ENCODE peak calls at places on chromosomes 6 and 20, in four cellular contexts. One of them, this sample, is unnamed.

GRCh38 chr6:20801595-20801994 is 267.3 kb downstream of the CDKAL1 start:
- DNase-seq in psoas muscle: no peak
- DNase-seq in stomach: no peak
- DNase-seq in OCI-LY7: no peak
- DNase-seq in this sample: no peak

GRCh38 chr20:36528875-36529425 is 12.4 kb upstream of the MYL9 start:
- DNase-seq in psoas muscle: no peak
- DNase-seq in stomach: no peak
- DNase-seq in OCI-LY7: no peak
- DNase-seq in this sample: no peak

GRCh38 chr6:80541186-80541585 is 434.7 kb downstream of the BCKDHB start:
- DNase-seq in psoas muscle: no peak
- DNase-seq in stomach: no peak
- DNase-seq in OCI-LY7: no peak
- DNase-seq in this sample: no peak

GRCh38 chr6:144131248-144131709 is 19.0 kb upstream of the STX11 start:
- DNase-seq in psoas muscle: no peak
- DNase-seq in stomach: no peak
- DNase-seq in OCI-LY7: no peak
- DNase-seq in this sample: no peak

GRCh38 chr6:135179920-135180457 is 1.1 kb upstream of the MYB start:
- DNase-seq in psoas muscle: no peak
- DNase-seq in stomach: no peak
- DNase-seq in OCI-LY7: no peak
- DNase-seq in this sample: no peak

GRCh38 chr6:159819932-159820640 is 20.0 kb downstream of the PNLDC1 start:
- DNase-seq in psoas muscle: no peak
- DNase-seq in stomach: no peak
- DNase-seq in OCI-LY7: peak; percentile 54
- DNase-seq in this sample: no peak

GRCh38 chr6:25154034-25154596 is 125.1 kb upstream of the CARMIL1 start:
- DNase-seq in psoas muscle: no peak
- DNase-seq in stomach: no peak
- DNase-seq in OCI-LY7: no peak
- DNase-seq in this sample: no peak

GRCh38 chr6:126633362-126633761 is 293.4 kb downstream of the CENPW start:
- DNase-seq in psoas muscle: no peak
- DNase-seq in stomach: no peak
- DNase-seq in OCI-LY7: no peak
- DNase-seq in this sample: no peak

GRCh38 chr6:137182654-137183073 is 9.2 kb upstream of the IL22RA2 start:
- DNase-seq in psoas muscle: no peak
- DNase-seq in stomach: no peak
- DNase-seq in OCI-LY7: no peak
- DNase-seq in this sample: no peak

GRCh38 chr20:4702562-4703280 is 19.0 kb upstream of the PRND start:
- DNase-seq in psoas muscle: no peak
- DNase-seq in stomach: no peak
- DNase-seq in OCI-LY7: no peak
- DNase-seq in this sample: no peak

GRCh38 chr6:13916230-13916944 is 8.4 kb upstream of the RNF182 start:
- DNase-seq in psoas muscle: no peak
- DNase-seq in stomach: no peak
- DNase-seq in OCI-LY7: peak; percentile 26
- DNase-seq in this sample: no peak

GRCh38 chr20:51541189-51542032 is 1.1 kb downstream of the NFATC2 start:
- DNase-seq in psoas muscle: peak; percentile 58
- DNase-seq in stomach: peak; percentile 80
- DNase-seq in OCI-LY7: peak; percentile 72
- DNase-seq in this sample: peak; percentile 91

GRCh38 chr6:159062564-159062945 is 17.8 kb upstream of the TAGAP start:
- DNase-seq in psoas muscle: no peak
- DNase-seq in stomach: no peak
- DNase-seq in OCI-LY7: peak; percentile 49
- DNase-seq in this sample: no peak

GRCh38 chr20:44081476-44081875 is 105.5 kb downstream of the JPH2 start:
- DNase-seq in psoas muscle: no peak
- DNase-seq in stomach: no peak
- DNase-seq in OCI-LY7: no peak
- DNase-seq in this sample: no peak

GRCh38 chr20:21395666-21396044 is 1.7 kb downstream of the NKX2-4 start:
- DNase-seq in psoas muscle: no peak
- DNase-seq in stomach: no peak
- DNase-seq in OCI-LY7: no peak
- DNase-seq in this sample: no peak

GRCh38 chr6:113873043-113873667 is 16.0 kb downstream of the MARCKS start:
- DNase-seq in psoas muscle: peak; percentile 30
- DNase-seq in stomach: peak; percentile 76
- DNase-seq in OCI-LY7: peak; percentile 51
- DNase-seq in this sample: peak; percentile 52

GRCh38 chr20:50810063-50810462 is 15.2 kb downstream of the BCAS4 start:
- DNase-seq in psoas muscle: no peak
- DNase-seq in stomach: no peak
- DNase-seq in OCI-LY7: peak; percentile 38
- DNase-seq in this sample: no peak

GRCh38 chr6:19789100-19789805 is 47.9 kb upstream of the ID4 start:
- DNase-seq in psoas muscle: no peak
- DNase-seq in stomach: no peak
- DNase-seq in OCI-LY7: no peak
- DNase-seq in this sample: no peak

GRCh38 chr6:154555075-154555677 is 44.7 kb upstream of the CNKSR3 start:
- DNase-seq in psoas muscle: no peak
- DNase-seq in stomach: no peak
- DNase-seq in OCI-LY7: no peak
- DNase-seq in this sample: peak; percentile 14

GRCh38 chr6:10154251-10154650 is 260.6 kb downstream of the TFAP2A start:
- DNase-seq in psoas muscle: no peak
- DNase-seq in stomach: no peak
- DNase-seq in OCI-LY7: no peak
- DNase-seq in this sample: no peak

GRCh38 chr6:107763959-107764358 is 60.2 kb downstream of the SCML4 start:
- DNase-seq in psoas muscle: no peak
- DNase-seq in stomach: no peak
- DNase-seq in OCI-LY7: no peak
- DNase-seq in this sample: no peak

DNA sequence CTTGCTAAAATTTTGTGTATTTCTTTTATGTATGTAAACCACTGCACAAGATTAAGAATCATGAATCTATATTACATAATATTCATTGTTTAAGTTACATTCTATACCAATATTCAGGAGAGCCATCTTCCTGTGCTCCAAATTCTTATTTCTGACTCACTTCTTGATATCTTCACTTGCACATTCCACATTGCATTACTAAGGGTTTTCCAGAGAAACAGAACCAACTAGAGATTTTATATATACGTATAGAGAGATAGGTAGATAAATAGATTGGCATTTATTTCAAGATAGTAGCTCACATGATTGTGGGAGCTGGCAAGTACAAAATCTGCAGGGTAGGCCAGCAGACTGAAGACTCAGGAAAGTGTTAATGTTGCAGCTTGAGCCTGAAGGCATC is 222.2 kb upstream of the PRSS16 start:
- DNase-seq in psoas muscle: no peak
- DNase-seq in stomach: no peak
- DNase-seq in OCI-LY7: no peak
- DNase-seq in this sample: no peak
- TF ChIP-seq CTCF in psoas muscle: no peak
- TF ChIP-seq CTCF in stomach: no peak
- TF ChIP-seq CTCF in OCI-LY7: no peak
- TF ChIP-seq CTCF in this sample: no peak

GRCh38 chr6:349491-349921 is 42.0 kb upstream of the IRF4 start:
- DNase-seq in psoas muscle: no peak
- DNase-seq in stomach: no peak
- DNase-seq in OCI-LY7: no peak
- DNase-seq in this sample: no peak
- H3K9me3 ChIP-seq in psoas muscle: no peaks in the 10 kb centered on the region
- H3K9me3 ChIP-seq in stomach: no peaks in the 10 kb centered on the region
- H3K9me3 ChIP-seq in OCI-LY7: no peaks in the 10 kb centered on the region
- H3K9me3 ChIP-seq in this sample: no peaks in the 10 kb centered on the region

GRCh38 chr6:41252401-41252800 is 24.3 kb downstream of the TREML4 start:
- DNase-seq in psoas muscle: no peak
- DNase-seq in stomach: no peak
- DNase-seq in OCI-LY7: no peak
- DNase-seq in this sample: no peak

GRCh38 chr6:41257369-41258195 is 28.9 kb downstream of the TREM1 start:
- DNase-seq in psoas muscle: no peak
- DNase-seq in stomach: peak; percentile 61
- DNase-seq in OCI-LY7: no peak
- DNase-seq in this sample: peak; percentile 71

GRCh38 chr6:41258196-41258493 is 28.3 kb downstream of the TREM1 start:
- DNase-seq in psoas muscle: no peak
- DNase-seq in stomach: no peak
- DNase-seq in OCI-LY7: no peak
- DNase-seq in this sample: no peak

GRCh38 chr6:41256383-41256782 is 28.2 kb downstream of the TREML4 start:
- DNase-seq in psoas muscle: no peak
- DNase-seq in stomach: no peak
- DNase-seq in OCI-LY7: no peak
- DNase-seq in this sample: no peak

DNA sequence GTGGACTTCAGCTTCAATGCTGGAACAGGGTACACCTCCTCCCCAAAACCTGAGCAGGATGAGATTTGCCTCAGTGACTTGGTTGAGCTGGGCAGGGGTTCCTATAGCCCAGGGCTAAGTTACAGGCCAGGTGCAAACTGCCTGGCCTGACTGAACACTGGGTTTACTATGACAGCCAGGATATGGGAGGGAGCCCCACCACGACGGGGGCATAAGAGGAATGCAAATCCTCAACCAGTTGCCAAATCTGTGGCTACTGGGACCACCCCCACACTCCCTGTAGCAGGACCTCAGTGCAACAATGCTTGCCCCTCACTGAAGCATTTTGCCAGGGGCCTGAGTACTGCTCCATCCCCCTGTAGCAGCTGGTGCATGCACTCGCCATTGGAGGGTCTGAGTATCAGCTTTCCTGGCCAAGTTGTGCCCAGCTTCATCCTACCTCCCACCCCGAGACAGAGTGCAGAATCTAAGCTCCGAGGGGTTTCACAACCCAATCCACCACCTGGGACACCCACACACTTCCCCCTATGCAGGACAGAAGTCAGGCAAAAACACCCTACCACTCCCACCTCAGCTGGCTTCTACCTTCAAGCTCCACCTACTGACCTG is 27.6 kb downstream of the TREML4 start:
- DNase-seq in psoas muscle: no peak
- DNase-seq in stomach: no peak
- DNase-seq in OCI-LY7: no peak
- DNase-seq in this sample: no peak
- H3K27ac ChIP-seq in psoas muscle: no peak overlapping the region
- H3K27ac ChIP-seq in stomach: no peak overlapping the region
- H3K27ac ChIP-seq in OCI-LY7: no peak overlapping the region
- H3K27ac ChIP-seq in this sample: no peak overlapping the region

DNA sequence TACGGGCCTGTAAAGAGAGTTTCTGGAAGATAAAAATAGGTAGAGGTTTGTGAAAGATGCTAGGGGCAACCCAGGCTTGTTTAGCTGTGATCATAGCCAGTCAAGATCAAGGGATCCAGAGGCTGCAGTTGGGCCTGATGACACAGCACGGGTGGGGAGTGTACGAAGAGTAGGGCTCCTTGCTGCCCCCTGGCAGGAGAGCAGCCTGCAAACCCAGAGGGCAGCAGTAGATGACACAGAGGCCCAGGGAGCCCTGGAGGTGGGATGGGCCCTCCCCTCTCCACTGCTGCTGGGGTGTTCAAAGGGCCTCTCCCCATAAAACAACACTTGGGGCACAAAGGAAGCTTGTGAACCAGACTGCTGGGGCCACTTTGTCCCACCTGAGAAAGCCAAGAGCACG is 47.2 kb downstream of the VEGFA start:
- DNase-seq in psoas muscle: peak; percentile 65
- DNase-seq in stomach: peak; percentile 57
- DNase-seq in OCI-LY7: peak; percentile 42
- DNase-seq in this sample: peak; percentile 51
- TF ChIP-seq CTCF in psoas muscle: peak; percentile 47
- TF ChIP-seq CTCF in stomach: no peak
- TF ChIP-seq CTCF in OCI-LY7: peak; percentile 64
- TF ChIP-seq CTCF in this sample: no peak

DNA sequence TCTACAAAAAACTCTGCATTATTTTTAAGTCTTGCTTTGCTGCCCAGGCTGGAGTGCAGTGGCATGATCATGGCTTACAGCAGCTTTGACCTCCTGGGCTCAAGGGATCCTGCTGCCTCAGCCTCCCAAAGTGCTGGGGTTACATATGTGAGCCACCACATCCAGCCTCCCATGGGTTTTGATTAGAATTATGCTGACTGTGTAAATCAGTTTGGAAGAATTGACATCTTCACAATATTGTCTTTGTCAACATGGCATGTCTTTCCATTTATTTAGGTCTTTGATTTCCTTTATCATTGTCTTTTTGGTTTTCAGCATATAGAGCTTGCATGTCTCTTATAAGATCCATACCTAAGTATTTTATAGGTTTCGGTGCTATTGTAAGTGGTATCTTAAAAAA is 13.2 kb upstream of the APCDD1L start:
- DNase-seq in psoas muscle: no peak
- DNase-seq in stomach: no peak
- DNase-seq in OCI-LY7: no peak
- DNase-seq in this sample: no peak
- H3K9me3 ChIP-seq in psoas muscle: peaks cover 32% of the 10 kb centered on the region
- H3K9me3 ChIP-seq in stomach: peaks cover 64% of the 10 kb centered on the region
- H3K9me3 ChIP-seq in OCI-LY7: peaks cover 13% of the 10 kb centered on the region
- H3K9me3 ChIP-seq in this sample: no peaks in the 10 kb centered on the region

GRCh38 chr20:10297223-10297622 is 78.6 kb downstream of the SNAP25 start:
- DNase-seq in psoas muscle: no peak
- DNase-seq in stomach: no peak
- DNase-seq in OCI-LY7: no peak
- DNase-seq in this sample: no peak

GRCh38 chr20:10300582-10301108 is 82.0 kb downstream of the SNAP25 start:
- DNase-seq in psoas muscle: no peak
- DNase-seq in stomach: no peak
- DNase-seq in OCI-LY7: no peak
- DNase-seq in this sample: no peak

DNA sequence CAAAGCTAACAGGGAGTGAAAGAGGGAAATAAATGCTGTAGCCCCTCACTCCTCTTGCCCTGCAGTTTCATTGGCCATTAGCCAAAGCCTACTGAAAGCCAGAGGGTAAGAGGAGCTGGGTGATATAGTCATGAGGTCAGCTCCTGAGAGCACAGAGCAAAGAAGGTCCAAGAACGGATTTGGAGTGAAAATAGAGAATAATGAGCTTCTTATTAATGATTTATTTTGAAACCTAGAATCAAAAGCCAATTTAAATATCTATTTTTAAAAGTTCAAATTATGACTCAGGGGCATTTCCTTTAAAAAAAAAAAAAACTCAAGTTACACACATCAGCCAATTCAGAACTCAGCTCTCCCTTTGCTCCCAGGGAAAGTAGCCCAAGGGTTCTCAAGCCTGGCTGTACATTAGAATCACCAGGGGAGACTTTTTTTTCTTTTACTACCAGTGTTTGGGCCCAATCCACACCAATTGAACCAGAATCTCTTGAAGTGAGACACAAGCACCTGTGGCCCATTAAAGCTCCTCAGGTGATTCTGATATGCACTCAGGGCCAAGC is 79.1 kb downstream of the SNAP25 start:
- DNase-seq in psoas muscle: no peak
- DNase-seq in stomach: no peak
- DNase-seq in OCI-LY7: no peak
- DNase-seq in this sample: no peak
- H3K27ac ChIP-seq in psoas muscle: no peak overlapping the region
- H3K27ac ChIP-seq in stomach: no peak overlapping the region
- H3K27ac ChIP-seq in OCI-LY7: no peak overlapping the region
- H3K27ac ChIP-seq in this sample: no peak overlapping the region

This sample was measured in pancreas.